ENCODE peak calls at places on chromosomes 3 and 15, in five cellular contexts. L is naive thymus-derived CD8-positive, alpha-beta T cell; S is neural progenitor cell; M is foreskin fibroblast; W is PC-3. F is an unnamed sample.

GRCh38 chr3:125032100-125032643 is 23.6 kb downstream of the HEG1 start:
- DNase-seq in L (no peak), S (no peak), M (peak), W (no peak), F (no peak)

GRCh38 chr3:157465741-157466140 is 29.1 kb downstream of the PTX3 start:
- DNase-seq in L (no peak), S (no peak), M (no peak), W (no peak), F (no peak)

GRCh38 chr3:20401253-20401652 is 215.2 kb upstream of the SGO1 start:
- DNase-seq in L (no peak), S (no peak), M (peak), W (no peak), F (peak)

GRCh38 chr15:70327328-70328136 is 229.8 kb upstream of the TLE3 start:
- DNase-seq in L (no peak), S (no peak), M (no peak), W (no peak), F (peak)

GRCh38 chr3:169744332-169745054 is 20.4 kb downstream of the TERC start:
- DNase-seq in L (no peak), S (peak), M (no peak), W (peak), F (no peak)

GRCh38 chr15:64911317-64912186 is at the start of gene ANKDD1A:
- DNase-seq in L (no peak), S (peak), M (peak), W (peak), F (peak)

GRCh38 chr15:88498991-88499390 is 31.5 kb downstream of the MRPS11 start:
- DNase-seq in L (no peak), S (peak), M (no peak), W (no peak), F (no peak)

GRCh38 chr3:94525039-94525438 is 462.2 kb downstream of the NSUN3 start:
- DNase-seq in L (no peak), S (peak), M (no peak), W (peak), F (peak)

GRCh38 chr15:83559310-83559966 is 94.5 kb upstream of the ADAMTSL3 start:
- DNase-seq in L (no peak), S (peak), M (peak), W (peak), F (peak)

GRCh38 chr3:147616998-147617619 is 207.9 kb downstream of the ZIC1 start:
- DNase-seq in L (no peak), S (peak), M (no peak), W (peak), F (peak)

GRCh38 chr3:168025076-168025475 is 70.6 kb downstream of the GOLIM4 start:
- DNase-seq in L (no peak), S (no peak), M (peak), W (no peak), F (peak)

GRCh38 chr3:114274929-114275328 is 18.9 kb upstream of the TIGIT start:
- DNase-seq in L (no peak), S (no peak), M (peak), W (no peak), F (peak)

GRCh38 chr3:3020209-3020608 is 90.0 kb downstream of the IL5RA start:
- DNase-seq in L (no peak), S (peak), M (no peak), W (no peak), F (no peak)

GRCh38 chr3:187130346-187131066 is 8.8 kb downstream of the RPL39L start:
- DNase-seq in L (peak), S (no peak), M (peak), W (peak), F (peak)

GRCh38 chr15:60646595-60646994 is 167.7 kb upstream of the ICE2 start:
- DNase-seq in L (no peak), S (no peak), M (no peak), W (no peak), F (no peak)

GRCh38 chr15:78880828-78881227 is 8.1 kb downstream of the MORF4L1 start:
- DNase-seq in L (no peak), S (no peak), M (no peak), W (no peak), F (no peak)

GRCh38 chr15:80107774-80108173 is 45.0 kb upstream of the FAH start:
- DNase-seq in L (no peak), S (no peak), M (no peak), W (no peak), F (no peak)